ENCODE peak calls at places on chromosomes 16 and 17, in ten cellular contexts. N is mucosa of descending colon; T is tibial nerve; S is fibroblast of mammary gland; U is neural progenitor cell; B is body of pancreas; I is tibial artery; Q is fibroblast of villous mesenchyme; Z is CD8-positive, alpha-beta T cell; M is fibroblast of pulmonary artery. W is an unnamed sample.

GRCh38 chr17:83194761-83195329 is 115.4 kb downstream of the METRNL start:
- DNase-seq in N (no peak), T (peak), S (peak), U (no peak), B (peak), I (peak), Q (peak), Z (no peak), M (no peak), W (no peak)

GRCh38 chr16:72108353-72109102 is 14.9 kb downstream of the DHX38 start:
- DNase-seq in N (no peak), T (no peak), S (no peak), U (no peak), B (no peak), I (no peak), Q (no peak), Z (no peak), M (no peak), W (no peak)

GRCh38 chr16:87460936-87461335 is 31.9 kb downstream of the ZCCHC14 start:
- DNase-seq in N (no peak), T (no peak), S (no peak), U (no peak), B (no peak), I (no peak), Q (no peak), Z (no peak), M (no peak), W (no peak)

GRCh38 chr16:83397601-83398000 is 410.2 kb upstream of the HSBP1 start:
- DNase-seq in N (no peak), T (no peak), S (no peak), U (no peak), B (no peak), I (no peak), Q (no peak), Z (no peak), M (peak), W (no peak)

GRCh38 chr16:21169249-21169981 is 10.9 kb downstream of the LDAF1 start:
- DNase-seq in N (no peak), T (no peak), S (peak), U (no peak), B (no peak), I (no peak), Q (peak), Z (no peak), M (no peak), W (peak)

GRCh38 chr16:11717811-11718210 is 24.8 kb downstream of the TXNDC11 start:
- DNase-seq in N (no peak), T (no peak), S (no peak), U (no peak), B (no peak), I (no peak), Q (no peak), Z (no peak), M (no peak), W (no peak)

GRCh38 chr17:67602974-67603373 is 114.8 kb upstream of the NOL11 start:
- DNase-seq in N (peak), T (no peak), S (peak), U (peak), B (peak), I (no peak), Q (peak), Z (peak), M (peak), W (peak)

GRCh38 chr17:78944026-78944425 is 18.8 kb upstream of the TIMP2 start:
- DNase-seq in N (no peak), T (no peak), S (no peak), U (no peak), B (no peak), I (no peak), Q (no peak), Z (no peak), M (no peak), W (no peak)

GRCh38 chr16:23171234-23171948 is 11.2 kb upstream of the SCNN1G start:
- DNase-seq in N (no peak), T (no peak), S (peak), U (no peak), B (no peak), I (no peak), Q (peak), Z (no peak), M (no peak), W (peak)

GRCh38 chr16:68082596-68083238 is 2.5 kb upstream of the NFATC3 start:
- DNase-seq in N (no peak), T (no peak), S (no peak), U (no peak), B (no peak), I (no peak), Q (no peak), Z (no peak), M (no peak), W (no peak)

GRCh38 chr16:80576343-80576912 is 35.6 kb downstream of the DYNLRB2 start:
- DNase-seq in N (no peak), T (no peak), S (no peak), U (no peak), B (no peak), I (no peak), Q (no peak), Z (no peak), M (no peak), W (no peak)

GRCh38 chr17:43570518-43570928 is 24.4 kb upstream of the ETV4 start:
- DNase-seq in N (no peak), T (no peak), S (peak), U (no peak), B (no peak), I (no peak), Q (peak), Z (no peak), M (no peak), W (peak)

GRCh38 chr16:30185683-30186421 is 2.5 kb downstream of the CORO1A start:
- DNase-seq in N (peak), T (no peak), S (no peak), U (no peak), B (peak), I (peak), Q (no peak), Z (peak), M (no peak), W (no peak)

GRCh38 chr17:82887255-82888164 is 47.7 kb upstream of the ZNF750 start:
- DNase-seq in N (no peak), T (no peak), S (peak), U (no peak), B (no peak), I (no peak), Q (peak), Z (no peak), M (no peak), W (no peak)

GRCh38 chr16:65657556-65657955 is 535.7 kb upstream of the CDH11 start:
- DNase-seq in N (no peak), T (no peak), S (no peak), U (no peak), B (no peak), I (no peak), Q (no peak), Z (no peak), M (no peak), W (peak)

GRCh38 chr17:3965123-3965800 is 1.0 kb upstream of the ATP2A3 start:
- DNase-seq in N (peak), T (peak), S (peak), U (peak), B (peak), I (peak), Q (peak), Z (peak), M (no peak), W (no peak)

GRCh38 chr16:29844575-29845331 is 18.3 kb downstream of the CDIPT start:
- DNase-seq in N (no peak), T (no peak), S (peak), U (no peak), B (no peak), I (no peak), Q (peak), Z (no peak), M (peak), W (no peak)

GRCh38 chr16:73093146-73094144 is 45.5 kb upstream of the ZFHX3 start:
- DNase-seq in N (no peak), T (no peak), S (no peak), U (no peak), B (peak), I (peak), Q (peak), Z (no peak), M (peak), W (no peak)

GRCh38 chr16:69927056-69927757 is 23.9 kb upstream of the CLEC18A start:
- DNase-seq in N (no peak), T (peak), S (peak), U (no peak), B (peak), I (peak), Q (peak), Z (no peak), M (peak), W (no peak)

GRCh38 chr17:11506635-11507034 is 91.6 kb upstream of the DNAH9 start:
- DNase-seq in N (peak), T (no peak), S (no peak), U (peak), B (peak), I (no peak), Q (no peak), Z (no peak), M (peak), W (peak)

GRCh38 chr16:84453061-84453752 is 51.3 kb downstream of the MEAK7 start:
- DNase-seq in N (no peak), T (no peak), S (no peak), U (no peak), B (no peak), I (peak), Q (no peak), Z (no peak), M (no peak), W (no peak)

GRCh38 chr16:22008215-22009142 is 568 bp downstream of the MOSMO start:
- DNase-seq in N (peak), T (no peak), S (no peak), U (peak), B (peak), I (peak), Q (no peak), Z (no peak), M (no peak), W (no peak)

GRCh38 chr17:32341141-32341856 is 674 bp downstream of the C17orf75 start:
- DNase-seq in N (peak), T (no peak), S (peak), U (no peak), B (peak), I (no peak), Q (no peak), Z (peak), M (no peak), W (peak)

GRCh38 chr16:11211977-11212818 is 43.8 kb downstream of the SOCS1 start:
- DNase-seq in N (no peak), T (no peak), S (no peak), U (no peak), B (no peak), I (no peak), Q (peak), Z (no peak), M (peak), W (no peak)

GRCh38 chr17:32111141-32111771 is 31.0 kb upstream of the RHOT1 start:
- DNase-seq in N (peak), T (peak), S (peak), U (peak), B (peak), I (peak), Q (peak), Z (peak), M (peak), W (peak)

GRCh38 chr17:28045304-28045703 is 2.8 kb downstream of the NLK start:
- DNase-seq in N (no peak), T (no peak), S (no peak), U (no peak), B (no peak), I (no peak), Q (no peak), Z (no peak), M (no peak), W (no peak)
- H3K4me3 ChIP-seq in N (no peak), T (no peak), S (no peak), U (peak), B (no peak), I (no peak), Q (no peak), Z (no peak), M (peak), W (no peak)

DNA sequence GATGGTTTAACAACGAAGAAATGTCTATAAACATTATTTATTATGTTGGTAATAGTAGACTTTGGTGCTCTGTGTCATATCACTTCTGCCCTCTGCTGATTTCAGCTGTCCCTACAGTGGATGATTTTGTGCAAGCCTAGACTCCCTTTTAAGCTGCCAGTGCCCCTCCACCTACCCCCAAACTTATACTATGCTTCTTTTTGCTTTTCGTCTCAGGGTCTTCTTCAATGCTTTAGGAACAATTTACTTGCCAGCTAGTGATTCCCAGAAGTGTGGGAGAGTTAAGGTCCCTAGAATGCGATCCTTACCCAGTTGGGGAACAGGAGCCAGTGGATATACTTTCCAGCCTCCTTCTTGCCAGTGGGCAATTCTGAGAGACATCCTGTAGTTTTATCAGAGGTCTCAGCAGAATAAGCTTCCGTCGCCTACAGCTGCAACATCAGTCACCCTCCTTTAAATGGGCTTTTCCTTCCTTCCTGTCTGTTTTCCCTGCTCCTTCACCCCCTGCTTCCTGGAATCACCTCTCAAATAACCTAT is 4.1 kb downstream of the ICAM2 start:
- DNase-seq in N (no peak), T (no peak), S (no peak), U (no peak), B (no peak), I (no peak), Q (no peak), Z (no peak), M (no peak), W (no peak)
- TF ChIP-seq CTCF in N (no peak), T (no peak), S (peak), U (peak), B (no peak), I (no peak), Q (peak), Z (peak), M (peak), W (no peak)

DNA sequence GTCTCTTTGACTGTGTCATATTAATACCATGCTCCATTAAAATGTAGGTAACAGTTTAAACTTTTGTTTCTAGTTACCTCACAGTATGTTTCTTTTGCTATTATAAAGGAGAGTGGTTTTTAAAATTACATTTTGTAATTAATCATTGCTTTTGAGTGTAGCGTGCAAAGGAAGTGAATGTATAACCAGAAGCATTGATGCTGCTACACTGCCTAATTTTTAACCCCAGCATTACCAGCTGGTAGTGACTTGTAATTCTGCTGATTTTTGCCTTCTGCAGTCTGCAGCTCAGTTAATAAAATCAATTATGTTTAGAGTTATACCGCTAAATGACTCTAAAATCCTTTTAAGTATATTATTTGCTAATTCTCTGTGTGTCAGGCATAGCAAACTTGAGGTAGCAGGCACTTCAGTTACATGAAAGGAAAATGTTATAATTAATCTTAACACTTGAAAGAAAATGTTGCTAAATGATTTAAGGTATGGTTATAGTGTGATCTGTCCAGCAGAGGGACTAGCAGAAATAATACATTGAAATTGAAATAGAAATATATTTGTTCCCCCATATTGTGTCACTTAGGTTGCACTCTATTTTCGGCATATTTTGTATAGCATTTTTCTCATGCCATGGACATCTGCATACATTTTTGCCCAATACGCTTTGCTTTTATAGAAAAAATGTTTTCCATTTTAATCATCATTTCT is 388.5 kb downstream of the CNTNAP4 start:
- DNase-seq in N (no peak), T (no peak), S (no peak), U (no peak), B (no peak), I (no peak), Q (no peak), Z (no peak), M (no peak), W (no peak)
- H3K4me3 ChIP-seq in N (no peak), T (no peak), S (no peak), U (no peak), B (no peak), I (no peak), Q (no peak), Z (no peak), M (no peak), W (no peak)

DNA sequence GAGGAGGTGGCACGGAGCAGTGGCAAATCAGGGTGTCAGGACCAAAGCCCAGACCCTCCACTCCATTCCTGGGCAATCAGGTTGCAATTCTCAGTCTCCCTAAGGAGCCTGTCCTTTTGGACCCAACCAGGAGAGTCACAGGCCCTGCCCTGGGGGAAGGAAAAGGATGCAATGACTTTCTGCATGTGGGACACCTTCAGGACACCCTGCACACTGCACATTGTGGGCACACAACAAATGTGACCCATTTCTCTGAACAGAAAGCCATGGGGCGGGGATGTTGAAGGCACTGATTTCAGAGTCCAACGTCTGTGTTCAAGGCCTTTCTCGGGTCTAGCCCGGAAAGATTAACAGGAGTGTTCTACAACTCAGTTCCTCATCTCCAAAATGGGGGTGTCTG is 286.2 kb upstream of the FOXF1 start:
- DNase-seq in N (no peak), T (no peak), S (no peak), U (no peak), B (no peak), I (no peak), Q (no peak), Z (no peak), M (no peak), W (no peak)
- TF ChIP-seq CTCF in N (no peak), T (no peak), S (no peak), U (no peak), B (no peak), I (no peak), Q (no peak), Z (no peak), M (no peak), W (no peak)

DNA sequence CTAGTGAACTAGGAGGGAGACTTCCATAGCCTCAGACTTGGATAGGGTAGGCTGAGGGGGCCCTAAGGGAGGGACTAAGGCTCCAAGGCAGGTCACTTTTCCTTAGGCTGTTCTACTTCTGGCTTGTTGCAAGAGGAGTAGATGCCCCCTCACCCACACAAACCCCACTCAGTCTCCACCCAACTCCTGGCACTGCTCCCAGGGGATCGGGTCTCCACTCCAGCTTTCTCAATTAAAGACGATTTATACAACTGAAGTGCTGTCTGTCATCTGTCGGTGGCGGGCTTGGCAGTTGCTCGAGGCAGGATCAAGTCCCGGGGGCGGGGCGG is 215 bp upstream of the CHRNB1 start:
- DNase-seq in N (no peak), T (no peak), S (no peak), U (no peak), B (no peak), I (no peak), Q (no peak), Z (no peak), M (no peak), W (peak)
- H3K4me3 ChIP-seq in N (no peak), T (no peak), S (no peak), U (peak), B (no peak), I (peak), Q (no peak), Z (no peak), M (no peak), W (no peak)

DNA sequence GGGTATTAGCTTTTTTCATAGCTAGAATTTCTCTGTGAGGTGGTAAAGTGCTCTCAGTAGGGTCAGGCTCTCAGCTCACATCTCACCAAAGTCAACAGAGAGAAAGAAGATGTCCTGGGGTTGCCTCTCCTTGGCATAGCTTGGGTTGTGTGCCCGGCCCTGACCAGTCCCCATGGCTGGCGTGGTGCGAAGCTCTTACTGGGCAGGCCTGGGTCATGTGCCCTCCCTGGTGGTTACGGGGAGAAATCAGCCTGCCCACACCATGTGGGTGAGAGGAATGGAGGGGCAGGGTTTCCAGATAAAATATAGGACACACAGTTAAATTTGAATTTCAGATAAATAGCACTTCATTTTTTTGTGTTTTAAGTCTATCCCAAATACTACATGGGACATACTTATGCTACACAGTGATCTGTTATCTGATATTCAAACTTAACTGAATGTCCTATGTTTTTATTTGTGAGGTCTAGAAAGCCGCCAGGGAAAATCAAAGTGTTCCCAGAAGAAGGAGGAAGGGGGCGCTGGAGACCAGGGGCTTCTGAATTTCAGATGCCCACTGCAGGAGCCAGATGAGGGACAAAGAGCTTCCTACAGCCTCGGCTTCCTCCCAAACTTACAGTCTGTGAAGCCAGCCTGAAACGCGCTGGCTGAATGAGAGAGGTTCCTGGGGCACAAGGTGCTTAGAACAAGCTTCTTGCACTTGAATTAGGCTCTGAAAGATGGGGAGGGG is 45.4 kb downstream of the NKD1 start:
- DNase-seq in N (no peak), T (no peak), S (peak), U (peak), B (no peak), I (no peak), Q (peak), Z (no peak), M (peak), W (no peak)
- TF ChIP-seq CTCF in N (no peak), T (no peak), S (no peak), U (peak), B (peak), I (no peak), Q (peak), Z (no peak), M (peak), W (no peak)

GRCh38 chr17:7656958-7657715 is 6.4 kb downstream of the ATP1B2 start:
- DNase-seq in N (peak), T (no peak), S (no peak), U (peak), B (peak), I (peak), Q (peak), Z (no peak), M (peak), W (no peak)
- H3K4me3 ChIP-seq in N (no peak), T (no peak), S (no peak), U (no peak), B (no peak), I (no peak), Q (no peak), Z (no peak), M (no peak), W (no peak)

GRCh38 chr17:48161127-48161905 is 53.8 kb downstream of the SNX11 start:
- DNase-seq in N (no peak), T (no peak), S (no peak), U (no peak), B (no peak), I (no peak), Q (no peak), Z (no peak), M (no peak), W (no peak)

GRCh38 chr17:48162305-48162934 is 54.9 kb downstream of the SNX11 start:
- DNase-seq in N (no peak), T (no peak), S (no peak), U (no peak), B (peak), I (no peak), Q (no peak), Z (no peak), M (no peak), W (no peak)

GRCh38 chr17:48162946-48163506 is 55.5 kb downstream of the SNX11 start:
- DNase-seq in N (peak), T (no peak), S (no peak), U (no peak), B (peak), I (no peak), Q (peak), Z (no peak), M (peak), W (no peak)

GRCh38 chr17:48160177-48160967 is 52.8 kb downstream of the SNX11 start:
- DNase-seq in N (peak), T (no peak), S (no peak), U (no peak), B (peak), I (no peak), Q (no peak), Z (no peak), M (no peak), W (no peak)

GRCh38 chr17:48163809-48164208 is 56.2 kb downstream of the SNX11 start:
- DNase-seq in N (no peak), T (no peak), S (no peak), U (no peak), B (no peak), I (no peak), Q (no peak), Z (no peak), M (no peak), W (no peak)
- TF ChIP-seq CTCF in N (no peak), T (peak), S (no peak), U (peak), B (peak), I (no peak), Q (no peak), Z (no peak), M (peak), W (no peak)

GRCh38 chr17:1783834-1784611 is 22.2 kb downstream of the SERPINF1 start:
- DNase-seq in N (peak), T (peak), S (peak), U (peak), B (peak), I (peak), Q (peak), Z (no peak), M (peak), W (peak)
- H3K4me3 ChIP-seq in N (no peak), T (no peak), S (no peak), U (no peak), B (no peak), I (peak), Q (no peak), Z (no peak), M (no peak), W (no peak)

W was measured in bronchial epithelial cell.